ENCODE peak calls at places on chromosomes 4 and X, in four cellular contexts. One of them, this sample, is unnamed.

GRCh38 chrX:71111141-71111843 is at the start of gene IL2RG:
- DNase-seq in H1: no peak
- DNase-seq in suprapubic skin: no peak
- DNase-seq in IMR-90: no peak
- DNase-seq in this sample: no peak

GRCh38 chr4:89212666-89213381 is 94.8 kb downstream of the GPRIN3 start:
- DNase-seq in H1: no peak
- DNase-seq in suprapubic skin: no peak
- DNase-seq in IMR-90: peak
- DNase-seq in this sample: no peak

GRCh38 chr4:11589676-11590075 is 161.0 kb upstream of the HS3ST1 start:
- DNase-seq in H1: no peak
- DNase-seq in suprapubic skin: no peak
- DNase-seq in IMR-90: peak
- DNase-seq in this sample: no peak

GRCh38 chr4:84938316-84938715 is 28.2 kb downstream of the WDFY3 start:
- DNase-seq in H1: no peak
- DNase-seq in suprapubic skin: no peak
- DNase-seq in IMR-90: peak
- DNase-seq in this sample: no peak

GRCh38 chr4:176340871-176341685 is 21.3 kb downstream of the SPCS3 start:
- DNase-seq in H1: no peak
- DNase-seq in suprapubic skin: no peak
- DNase-seq in IMR-90: peak
- DNase-seq in this sample: no peak

GRCh38 chr4:140078366-140078765 is 75.6 kb downstream of the MAML3 start:
- DNase-seq in H1: no peak
- DNase-seq in suprapubic skin: no peak
- DNase-seq in IMR-90: peak
- DNase-seq in this sample: no peak

GRCh38 chr4:3276961-3277360 is 15.9 kb upstream of the RGS12 start:
- DNase-seq in H1: peak
- DNase-seq in suprapubic skin: no peak
- DNase-seq in IMR-90: peak
- DNase-seq in this sample: no peak

GRCh38 chr4:47278631-47279030 is 184.9 kb downstream of the COMMD8 start:
- DNase-seq in H1: no peak
- DNase-seq in suprapubic skin: no peak
- DNase-seq in IMR-90: no peak
- DNase-seq in this sample: no peak

GRCh38 chr4:185115827-185116232 is 27.2 kb upstream of the SLC25A4 start:
- DNase-seq in H1: peak
- DNase-seq in suprapubic skin: no peak
- DNase-seq in IMR-90: peak
- DNase-seq in this sample: no peak

GRCh38 chr4:71081192-71081591 is 87.7 kb downstream of the DCK start:
- DNase-seq in H1: no peak
- DNase-seq in suprapubic skin: no peak
- DNase-seq in IMR-90: peak
- DNase-seq in this sample: no peak

GRCh38 chr4:6779667-6780565 is 2.6 kb upstream of the KIAA0232 start:
- DNase-seq in H1: no peak
- DNase-seq in suprapubic skin: no peak
- DNase-seq in IMR-90: peak
- DNase-seq in this sample: no peak

GRCh38 chrX:40176256-40176978 is 78.7 kb upstream of the BCOR start:
- DNase-seq in H1: peak
- DNase-seq in suprapubic skin: peak
- DNase-seq in IMR-90: no peak
- DNase-seq in this sample: peak

GRCh38 chr4:71211748-71212147 is 127.1 kb upstream of the SLC4A4 start:
- DNase-seq in H1: no peak
- DNase-seq in suprapubic skin: no peak
- DNase-seq in IMR-90: no peak
- DNase-seq in this sample: no peak

GRCh38 chr4:183987987-183988392 is 82.9 kb downstream of the STOX2 start:
- DNase-seq in H1: no peak
- DNase-seq in suprapubic skin: peak
- DNase-seq in IMR-90: peak
- DNase-seq in this sample: peak

GRCh38 chrX:121000589-121000988 is 15.0 kb upstream of the CT47A1 start:
- DNase-seq in H1: no peak
- DNase-seq in suprapubic skin: no peak
- DNase-seq in IMR-90: no peak
- DNase-seq in this sample: no peak

GRCh38 chrX:50814701-50815476 is 895 bp upstream of the SHROOM4 start:
- DNase-seq in H1: no peak
- DNase-seq in suprapubic skin: no peak
- DNase-seq in IMR-90: peak
- DNase-seq in this sample: peak

GRCh38 chr4:176840166-176840565 is 47.4 kb upstream of the VEGFC start:
- DNase-seq in H1: no peak
- DNase-seq in suprapubic skin: no peak
- DNase-seq in IMR-90: peak
- DNase-seq in this sample: no peak

GRCh38 chr4:170001688-170002267 is 24.4 kb downstream of the MFAP3L start:
- DNase-seq in H1: no peak
- DNase-seq in suprapubic skin: no peak
- DNase-seq in IMR-90: no peak
- DNase-seq in this sample: no peak

GRCh38 chrX:46444011-46444410 is 101.2 kb downstream of the ZNF674 start:
- DNase-seq in H1: no peak
- DNase-seq in suprapubic skin: no peak
- DNase-seq in IMR-90: peak
- DNase-seq in this sample: no peak

DNA sequence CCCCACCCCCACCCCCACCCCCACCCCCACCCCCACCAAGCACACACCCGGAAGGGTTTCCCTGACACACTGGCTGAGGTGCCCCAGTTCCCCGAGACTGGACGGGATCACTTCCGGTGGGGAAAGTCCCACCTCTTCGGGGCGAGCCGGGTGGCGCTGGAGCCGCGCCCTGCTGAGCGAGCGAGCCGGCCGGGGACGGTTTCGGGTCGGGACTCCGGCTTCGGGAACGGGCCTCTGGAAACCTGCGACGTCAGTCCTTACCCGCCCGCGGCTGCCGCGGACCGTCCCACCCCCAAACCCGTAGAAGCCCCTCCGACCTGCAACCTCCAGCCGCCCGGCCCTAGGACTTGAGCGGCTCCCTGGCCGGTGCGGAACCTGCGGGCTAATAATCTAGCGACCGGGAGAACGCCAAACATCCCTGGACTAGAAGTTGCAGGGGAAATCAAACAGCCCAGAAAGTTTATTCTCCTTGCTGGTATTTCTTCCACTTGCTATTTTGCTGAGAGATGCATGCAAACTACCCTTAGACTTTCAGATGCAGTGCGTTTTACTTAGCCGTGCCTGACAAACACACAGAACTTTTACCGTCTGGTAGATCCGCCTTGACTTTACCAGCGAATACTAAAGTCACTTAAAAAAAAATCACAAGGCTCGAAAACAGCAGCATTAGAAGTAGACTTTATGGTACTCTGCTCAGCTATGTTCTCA is 993 bp downstream of the RAP2C start:
- DNase-seq in H1: peak
- DNase-seq in suprapubic skin: peak
- DNase-seq in IMR-90: peak
- DNase-seq in this sample: peak
- TF ChIP-seq POLR2A in H1: peak
- TF ChIP-seq POLR2A in suprapubic skin: no peak
- TF ChIP-seq POLR2A in IMR-90: peak
- TF ChIP-seq POLR2A in this sample: no peak

GRCh38 chr4:153159016-153159415 is 45.2 kb upstream of the TRIM2 start:
- DNase-seq in H1: no peak
- DNase-seq in suprapubic skin: no peak
- DNase-seq in IMR-90: no peak
- DNase-seq in this sample: no peak
- TF ChIP-seq CTCF in H1: no peak
- TF ChIP-seq CTCF in suprapubic skin: no peak
- TF ChIP-seq CTCF in IMR-90: no peak
- TF ChIP-seq CTCF in this sample: no peak

GRCh38 chr4:10456270-10457254 is 664 bp downstream of the ZNF518B start:
- DNase-seq in H1: peak
- DNase-seq in suprapubic skin: peak
- DNase-seq in IMR-90: peak
- DNase-seq in this sample: no peak
- H3K27ac ChIP-seq in H1: no peak
- H3K27ac ChIP-seq in suprapubic skin: peak
- H3K27ac ChIP-seq in IMR-90: peak
- H3K27ac ChIP-seq in this sample: peak

GRCh38 chr4:126777649-126778048 is 855.1 kb upstream of the INTU start:
- DNase-seq in H1: no peak
- DNase-seq in suprapubic skin: no peak
- DNase-seq in IMR-90: peak
- DNase-seq in this sample: no peak

GRCh38 chr4:126778348-126778747 is 854.4 kb upstream of the INTU start:
- DNase-seq in H1: no peak
- DNase-seq in suprapubic skin: no peak
- DNase-seq in IMR-90: peak
- DNase-seq in this sample: no peak

GRCh38 chr4:126779001-126779400 is 853.8 kb upstream of the INTU start:
- DNase-seq in H1: no peak
- DNase-seq in suprapubic skin: no peak
- DNase-seq in IMR-90: no peak
- DNase-seq in this sample: no peak

GRCh38 chr4:126776361-126776760 is 856.4 kb upstream of the INTU start:
- DNase-seq in H1: no peak
- DNase-seq in suprapubic skin: no peak
- DNase-seq in IMR-90: no peak
- DNase-seq in this sample: no peak

GRCh38 chr4:126779446-126780166 is 853.2 kb upstream of the INTU start:
- DNase-seq in H1: no peak
- DNase-seq in suprapubic skin: peak
- DNase-seq in IMR-90: no peak
- DNase-seq in this sample: peak
- TF ChIP-seq POLR2A in H1: no peak
- TF ChIP-seq POLR2A in suprapubic skin: no peak
- TF ChIP-seq POLR2A in IMR-90: no peak
- TF ChIP-seq POLR2A in this sample: no peak

DNA sequence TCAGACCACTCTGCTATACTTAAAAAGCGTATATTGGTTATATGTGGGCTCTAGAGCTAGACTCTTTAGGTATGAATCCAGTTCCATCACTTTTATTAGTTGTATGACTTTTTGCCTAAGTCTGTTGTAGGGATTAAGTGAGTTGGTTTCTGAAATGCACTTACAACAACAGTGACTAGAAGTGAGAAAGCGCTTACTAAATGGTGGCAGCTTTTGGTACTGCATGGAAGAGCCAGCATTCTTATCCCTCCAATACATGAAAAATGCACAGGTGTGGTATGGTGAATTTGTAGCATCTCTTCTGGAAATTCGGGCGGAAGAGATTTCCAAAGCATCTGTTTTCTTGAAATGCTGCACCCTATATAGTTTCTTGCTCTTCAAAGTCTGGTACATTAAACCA is 117.1 kb downstream of the SPANXA1 start:
- DNase-seq in H1: no peak
- DNase-seq in suprapubic skin: no peak
- DNase-seq in IMR-90: peak
- DNase-seq in this sample: no peak
- TF ChIP-seq CTCF in H1: peak
- TF ChIP-seq CTCF in suprapubic skin: no peak
- TF ChIP-seq CTCF in IMR-90: no peak
- TF ChIP-seq CTCF in this sample: no peak

GRCh38 chr4:146224331-146224966 is 10.1 kb downstream of the REELD1 start:
- DNase-seq in H1: no peak
- DNase-seq in suprapubic skin: no peak
- DNase-seq in IMR-90: peak
- DNase-seq in this sample: no peak

DNA sequence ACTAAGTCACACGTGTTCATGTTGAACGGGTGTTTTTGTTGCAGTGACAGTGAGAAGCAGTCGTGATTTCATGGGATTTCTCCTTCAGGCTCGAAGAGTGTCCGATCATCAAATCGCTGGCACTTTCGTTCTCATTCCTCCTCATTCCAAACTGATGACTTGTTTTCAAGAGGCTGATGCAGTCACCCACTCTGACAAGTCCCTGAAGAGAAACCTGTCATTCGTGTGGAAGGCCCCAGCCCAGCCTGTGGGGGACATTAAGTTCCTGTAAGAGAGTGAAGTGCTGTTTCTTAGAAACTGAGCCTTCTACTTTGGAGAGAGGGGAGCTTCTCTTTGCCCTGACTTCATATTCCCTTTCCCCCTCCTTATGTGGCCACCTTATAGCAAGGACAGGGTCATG is 8.0 kb downstream of the REELD1 start:
- DNase-seq in H1: no peak
- DNase-seq in suprapubic skin: no peak
- DNase-seq in IMR-90: peak
- DNase-seq in this sample: no peak
- H3K27ac ChIP-seq in H1: no peak
- H3K27ac ChIP-seq in suprapubic skin: no peak
- H3K27ac ChIP-seq in IMR-90: no peak
- H3K27ac ChIP-seq in this sample: no peak

DNA sequence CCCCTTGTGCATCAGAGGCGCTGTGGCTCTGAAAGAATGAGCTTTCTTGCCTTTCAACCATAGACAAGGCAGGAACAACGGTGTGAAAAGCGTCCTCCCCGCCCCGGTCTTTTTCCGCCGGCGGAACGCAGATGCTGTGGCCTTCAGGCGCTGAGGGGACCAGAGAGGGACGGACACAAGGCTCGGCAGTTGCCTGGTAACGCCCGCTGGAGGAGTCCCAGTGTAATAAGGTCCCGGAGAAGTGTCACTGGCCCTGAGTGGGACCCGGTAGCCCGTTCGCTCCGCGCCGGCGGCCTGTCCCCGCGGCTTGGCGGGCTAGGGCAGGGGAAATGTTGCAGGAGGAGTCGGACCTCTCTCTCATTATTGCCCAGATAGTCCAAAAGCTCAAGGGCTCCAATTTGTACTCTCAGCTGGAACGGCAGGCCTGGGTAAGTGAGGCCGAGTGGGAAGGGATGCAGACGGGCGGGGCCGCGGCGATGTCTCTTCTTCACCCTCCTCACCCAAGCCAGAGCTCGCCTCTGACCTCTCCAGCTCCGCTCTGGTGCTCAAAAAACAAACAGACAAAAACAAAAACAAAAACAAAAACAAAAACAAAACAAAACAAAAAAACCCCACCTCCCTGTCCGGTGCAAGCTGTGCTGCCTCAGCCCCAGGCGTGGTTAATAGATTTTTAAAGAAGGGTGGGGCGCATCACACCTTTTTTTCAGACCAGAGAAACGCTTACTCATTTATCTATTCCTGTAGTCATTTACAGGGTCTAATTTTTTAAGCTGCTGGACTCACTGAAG is at the start of gene TBC1D19:
- DNase-seq in H1: peak
- DNase-seq in suprapubic skin: peak
- DNase-seq in IMR-90: peak
- DNase-seq in this sample: peak
- TF ChIP-seq POLR2A in H1: peak
- TF ChIP-seq POLR2A in suprapubic skin: no peak
- TF ChIP-seq POLR2A in IMR-90: no peak
- TF ChIP-seq POLR2A in this sample: peak

DNA sequence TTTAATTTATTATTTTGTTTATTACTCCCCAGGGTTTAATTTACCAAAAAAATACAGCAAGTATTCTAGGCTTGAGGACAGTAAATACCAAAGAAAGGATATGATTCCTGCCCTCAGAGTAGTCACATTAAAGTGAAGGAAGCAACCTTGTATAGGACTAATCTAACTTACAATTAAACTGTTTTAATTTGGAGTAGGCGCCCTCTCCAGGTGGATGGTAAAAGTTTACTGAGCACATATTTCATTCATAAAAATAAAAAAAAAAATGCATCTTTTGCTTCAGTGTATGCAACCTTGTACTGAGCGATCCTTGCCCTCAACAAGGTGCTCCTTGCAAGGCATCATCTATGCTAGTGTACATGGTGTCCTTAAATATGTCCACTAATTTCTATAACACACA is 72.0 kb upstream of the MAGEB16 start:
- DNase-seq in H1: no peak
- DNase-seq in suprapubic skin: no peak
- DNase-seq in IMR-90: peak
- DNase-seq in this sample: no peak
- TF ChIP-seq CTCF in H1: peak
- TF ChIP-seq CTCF in suprapubic skin: no peak
- TF ChIP-seq CTCF in IMR-90: peak
- TF ChIP-seq CTCF in this sample: no peak

This sample was measured in upper lobe of left lung.